ENCODE peak calls at places on chromosomes 6 and 20, in ten cellular contexts. One of them, this sample, is unnamed.

GRCh38 chr20:37956099-37956498 is 53.2 kb downstream of the VSTM2L start:
- DNase-seq in cardiac fibroblast: no peak
- DNase-seq in upper lobe of right lung: no peak
- DNase-seq in pancreas: no peak
- DNase-seq in bronchial epithelial cell: no peak
- DNase-seq in GM23248: no peak
- DNase-seq in astrocyte: no peak
- DNase-seq in HAP-1: no peak
- DNase-seq in fibroblast of lung: no peak
- DNase-seq in left ventricle myocardium inferior: no peak
- DNase-seq in this sample: no peak

GRCh38 chr20:53763707-53764415 is 170.2 kb upstream of the ZNF217 start:
- DNase-seq in GM23248: peak
- DNase-seq in bronchial epithelial cell: peak
- DNase-seq in pancreas: peak
- DNase-seq in cardiac fibroblast: peak
- DNase-seq in left ventricle myocardium inferior: no peak
- DNase-seq in fibroblast of lung: peak
- DNase-seq in upper lobe of right lung: no peak
- DNase-seq in HAP-1: peak
- DNase-seq in astrocyte: peak
- DNase-seq in this sample: no peak

GRCh38 chr20:41031243-41031619 is 2.6 kb downstream of the TOP1 start:
- DNase-seq in pancreas: no peak
- DNase-seq in left ventricle myocardium inferior: no peak
- DNase-seq in GM23248: no peak
- DNase-seq in fibroblast of lung: no peak
- DNase-seq in astrocyte: no peak
- DNase-seq in bronchial epithelial cell: no peak
- DNase-seq in upper lobe of right lung: no peak
- DNase-seq in cardiac fibroblast: no peak
- DNase-seq in HAP-1: no peak
- DNase-seq in this sample: no peak

GRCh38 chr20:34544109-34544793 is 14.3 kb upstream of the MAP1LC3A start:
- DNase-seq in upper lobe of right lung: no peak
- DNase-seq in fibroblast of lung: no peak
- DNase-seq in pancreas: no peak
- DNase-seq in astrocyte: no peak
- DNase-seq in left ventricle myocardium inferior: no peak
- DNase-seq in bronchial epithelial cell: no peak
- DNase-seq in GM23248: no peak
- DNase-seq in HAP-1: no peak
- DNase-seq in cardiac fibroblast: no peak
- DNase-seq in this sample: no peak

GRCh38 chr20:25016471-25016870 is 23.9 kb upstream of the APMAP start:
- DNase-seq in left ventricle myocardium inferior: no peak
- DNase-seq in fibroblast of lung: no peak
- DNase-seq in bronchial epithelial cell: no peak
- DNase-seq in cardiac fibroblast: no peak
- DNase-seq in HAP-1: no peak
- DNase-seq in GM23248: no peak
- DNase-seq in pancreas: peak
- DNase-seq in astrocyte: no peak
- DNase-seq in upper lobe of right lung: no peak
- DNase-seq in this sample: no peak

GRCh38 chr6:168179133-168179532 is 100.1 kb upstream of the FRMD1 start:
- DNase-seq in bronchial epithelial cell: no peak
- DNase-seq in fibroblast of lung: no peak
- DNase-seq in HAP-1: peak
- DNase-seq in left ventricle myocardium inferior: no peak
- DNase-seq in pancreas: no peak
- DNase-seq in astrocyte: no peak
- DNase-seq in upper lobe of right lung: no peak
- DNase-seq in cardiac fibroblast: no peak
- DNase-seq in GM23248: no peak
- DNase-seq in this sample: no peak

GRCh38 chr20:4091332-4092135 is 76.2 kb upstream of the RNF24 start:
- DNase-seq in pancreas: peak
- DNase-seq in GM23248: peak
- DNase-seq in fibroblast of lung: peak
- DNase-seq in HAP-1: peak
- DNase-seq in astrocyte: peak
- DNase-seq in upper lobe of right lung: peak
- DNase-seq in bronchial epithelial cell: peak
- DNase-seq in cardiac fibroblast: peak
- DNase-seq in left ventricle myocardium inferior: peak
- DNase-seq in this sample: peak

GRCh38 chr6:132995432-132995831 is 181.1 kb downstream of the RPS12 start:
- DNase-seq in pancreas: no peak
- DNase-seq in bronchial epithelial cell: peak
- DNase-seq in astrocyte: peak
- DNase-seq in upper lobe of right lung: no peak
- DNase-seq in left ventricle myocardium inferior: no peak
- DNase-seq in cardiac fibroblast: no peak
- DNase-seq in fibroblast of lung: peak
- DNase-seq in GM23248: no peak
- DNase-seq in HAP-1: no peak
- DNase-seq in this sample: no peak

GRCh38 chr6:166618251-166618650 is 8.8 kb downstream of the RPS6KA2 start:
- DNase-seq in bronchial epithelial cell: no peak
- DNase-seq in pancreas: no peak
- DNase-seq in GM23248: no peak
- DNase-seq in cardiac fibroblast: no peak
- DNase-seq in HAP-1: no peak
- DNase-seq in upper lobe of right lung: no peak
- DNase-seq in fibroblast of lung: no peak
- DNase-seq in left ventricle myocardium inferior: no peak
- DNase-seq in astrocyte: no peak
- DNase-seq in this sample: no peak

GRCh38 chr20:41168281-41169183 is 31.2 kb downstream of the PLCG1 start:
- DNase-seq in fibroblast of lung: no peak
- DNase-seq in upper lobe of right lung: peak
- DNase-seq in bronchial epithelial cell: no peak
- DNase-seq in pancreas: no peak
- DNase-seq in GM23248: no peak
- DNase-seq in left ventricle myocardium inferior: no peak
- DNase-seq in cardiac fibroblast: no peak
- DNase-seq in astrocyte: no peak
- DNase-seq in HAP-1: no peak
- DNase-seq in this sample: no peak

GRCh38 chr6:41679696-41680095 is 41.4 kb downstream of the MDFI start:
- DNase-seq in astrocyte: no peak
- DNase-seq in pancreas: no peak
- DNase-seq in cardiac fibroblast: no peak
- DNase-seq in bronchial epithelial cell: no peak
- DNase-seq in fibroblast of lung: no peak
- DNase-seq in upper lobe of right lung: no peak
- DNase-seq in HAP-1: no peak
- DNase-seq in GM23248: no peak
- DNase-seq in left ventricle myocardium inferior: no peak
- DNase-seq in this sample: no peak

GRCh38 chr20:54633903-54634302 is 158.5 kb downstream of the DOK5 start:
- DNase-seq in cardiac fibroblast: no peak
- DNase-seq in bronchial epithelial cell: no peak
- DNase-seq in upper lobe of right lung: no peak
- DNase-seq in GM23248: no peak
- DNase-seq in fibroblast of lung: no peak
- DNase-seq in astrocyte: no peak
- DNase-seq in HAP-1: no peak
- DNase-seq in left ventricle myocardium inferior: no peak
- DNase-seq in pancreas: no peak
- DNase-seq in this sample: no peak

GRCh38 chr6:98921038-98921437 is 26.7 kb downstream of the FBXL4 start:
- DNase-seq in HAP-1: no peak
- DNase-seq in pancreas: no peak
- DNase-seq in upper lobe of right lung: no peak
- DNase-seq in fibroblast of lung: peak
- DNase-seq in cardiac fibroblast: no peak
- DNase-seq in bronchial epithelial cell: no peak
- DNase-seq in GM23248: no peak
- DNase-seq in left ventricle myocardium inferior: no peak
- DNase-seq in astrocyte: no peak
- DNase-seq in this sample: no peak

GRCh38 chr6:156534594-156534993 is 242.6 kb upstream of the ARID1B start:
- DNase-seq in GM23248: no peak
- DNase-seq in HAP-1: no peak
- DNase-seq in pancreas: no peak
- DNase-seq in astrocyte: no peak
- DNase-seq in left ventricle myocardium inferior: no peak
- DNase-seq in bronchial epithelial cell: no peak
- DNase-seq in cardiac fibroblast: no peak
- DNase-seq in fibroblast of lung: no peak
- DNase-seq in upper lobe of right lung: no peak
- DNase-seq in this sample: no peak

GRCh38 chr6:7496266-7496875 is 45.1 kb upstream of the DSP start:
- DNase-seq in GM23248: peak
- DNase-seq in fibroblast of lung: no peak
- DNase-seq in astrocyte: no peak
- DNase-seq in left ventricle myocardium inferior: peak
- DNase-seq in HAP-1: no peak
- DNase-seq in upper lobe of right lung: no peak
- DNase-seq in pancreas: no peak
- DNase-seq in cardiac fibroblast: no peak
- DNase-seq in bronchial epithelial cell: peak
- DNase-seq in this sample: no peak

GRCh38 chr20:13356087-13356486 is 135.0 kb downstream of the ISM1 start:
- DNase-seq in pancreas: no peak
- DNase-seq in GM23248: no peak
- DNase-seq in cardiac fibroblast: no peak
- DNase-seq in bronchial epithelial cell: no peak
- DNase-seq in left ventricle myocardium inferior: no peak
- DNase-seq in HAP-1: peak
- DNase-seq in upper lobe of right lung: no peak
- DNase-seq in astrocyte: no peak
- DNase-seq in fibroblast of lung: no peak
- DNase-seq in this sample: no peak

DNA sequence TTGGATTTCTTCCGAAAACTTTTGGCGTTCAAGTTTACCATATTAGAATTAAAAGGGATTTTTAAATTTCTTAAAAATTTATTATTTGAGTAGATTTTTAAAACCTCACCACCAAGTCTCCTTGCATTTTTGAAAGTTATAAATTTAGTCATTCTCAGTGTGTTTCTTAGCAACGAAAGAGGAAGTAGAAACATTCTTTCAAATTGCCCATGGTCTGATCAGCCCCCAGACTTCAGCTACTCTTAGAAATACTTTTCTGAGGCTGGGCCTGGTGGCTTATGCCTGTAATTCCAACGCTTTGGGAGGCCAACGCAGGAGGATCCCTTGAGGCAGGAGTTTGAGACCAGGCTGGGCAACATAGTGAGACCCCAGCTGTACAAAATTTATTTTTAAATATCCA is 15.1 kb upstream of the RTF2 start:
- DNase-seq in upper lobe of right lung: no peak
- DNase-seq in HAP-1: no peak
- DNase-seq in GM23248: no peak
- DNase-seq in left ventricle myocardium inferior: no peak
- DNase-seq in bronchial epithelial cell: no peak
- DNase-seq in pancreas: no peak
- DNase-seq in cardiac fibroblast: no peak
- DNase-seq in astrocyte: no peak
- DNase-seq in fibroblast of lung: no peak
- DNase-seq in this sample: no peak
- H3K4me3 ChIP-seq in upper lobe of right lung: no peak
- H3K4me3 ChIP-seq in HAP-1: no peak
- H3K4me3 ChIP-seq in GM23248: no peak
- H3K4me3 ChIP-seq in left ventricle myocardium inferior: no peak
- H3K4me3 ChIP-seq in bronchial epithelial cell: no peak
- H3K4me3 ChIP-seq in pancreas: no peak
- H3K4me3 ChIP-seq in cardiac fibroblast: no peak
- H3K4me3 ChIP-seq in astrocyte: no peak
- H3K4me3 ChIP-seq in fibroblast of lung: no peak
- H3K4me3 ChIP-seq in this sample: no peak

DNA sequence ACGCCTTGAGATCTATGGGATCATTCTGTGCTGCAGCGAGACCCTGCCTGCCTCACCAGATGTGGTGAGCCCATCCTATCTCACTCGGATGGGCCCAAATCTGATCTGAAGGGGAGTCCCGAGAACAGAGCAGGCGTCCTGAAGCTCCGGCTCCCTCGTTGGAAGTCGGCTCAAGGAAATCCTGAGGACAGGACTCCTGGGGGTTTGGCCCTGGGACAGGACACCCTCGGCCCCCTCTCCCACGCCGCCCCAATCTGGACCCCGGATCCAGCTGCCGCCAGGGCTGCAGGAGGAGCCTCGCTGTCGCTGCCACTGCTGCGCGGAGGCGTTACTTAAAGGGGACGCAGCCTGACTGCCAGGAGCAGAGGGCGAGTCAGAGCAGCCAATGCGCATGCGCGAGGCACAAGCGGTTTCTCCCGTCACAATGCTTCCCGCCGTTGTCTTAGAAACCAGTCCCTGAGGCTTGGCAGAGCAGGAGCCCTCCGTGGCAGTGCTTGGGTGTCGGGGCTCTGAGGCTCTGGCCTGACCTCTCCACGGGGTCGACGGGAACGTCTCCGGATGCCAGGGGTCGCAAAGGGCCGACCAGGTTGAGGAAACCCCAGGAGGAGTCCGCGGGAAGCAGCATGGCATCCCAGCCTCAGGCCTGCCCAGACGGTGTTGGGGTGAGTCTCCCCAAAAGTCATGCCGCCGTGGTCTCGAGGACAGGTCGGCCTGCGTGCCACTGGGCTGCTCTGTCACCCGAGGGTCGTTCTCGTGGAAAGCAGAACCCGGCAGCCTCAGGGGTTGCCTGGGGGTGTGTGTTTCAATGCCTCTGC is 1567.8 kb upstream of the DEFB115 start:
- DNase-seq in bronchial epithelial cell: no peak
- DNase-seq in astrocyte: no peak
- DNase-seq in GM23248: peak
- DNase-seq in upper lobe of right lung: no peak
- DNase-seq in fibroblast of lung: no peak
- DNase-seq in HAP-1: no peak
- DNase-seq in left ventricle myocardium inferior: peak
- DNase-seq in cardiac fibroblast: no peak
- DNase-seq in pancreas: no peak
- DNase-seq in this sample: no peak
- H3K4me3 ChIP-seq in bronchial epithelial cell: no peak
- H3K4me3 ChIP-seq in astrocyte: no peak
- H3K4me3 ChIP-seq in GM23248: peak
- H3K4me3 ChIP-seq in upper lobe of right lung: no peak
- H3K4me3 ChIP-seq in fibroblast of lung: no peak
- H3K4me3 ChIP-seq in HAP-1: no peak
- H3K4me3 ChIP-seq in left ventricle myocardium inferior: peak
- H3K4me3 ChIP-seq in cardiac fibroblast: no peak
- H3K4me3 ChIP-seq in pancreas: no peak
- H3K4me3 ChIP-seq in this sample: no peak

GRCh38 chr6:33081098-33081824 is 5.5 kb downstream of the HLA-DPB1 start:
- DNase-seq in left ventricle myocardium inferior: no peak
- DNase-seq in GM23248: peak
- DNase-seq in pancreas: no peak
- DNase-seq in astrocyte: no peak
- DNase-seq in cardiac fibroblast: no peak
- DNase-seq in upper lobe of right lung: no peak
- DNase-seq in HAP-1: no peak
- DNase-seq in fibroblast of lung: no peak
- DNase-seq in bronchial epithelial cell: no peak
- DNase-seq in this sample: no peak
- H3K4me3 ChIP-seq in left ventricle myocardium inferior: peak
- H3K4me3 ChIP-seq in GM23248: peak
- H3K4me3 ChIP-seq in pancreas: peak
- H3K4me3 ChIP-seq in astrocyte: peak
- H3K4me3 ChIP-seq in cardiac fibroblast: peak
- H3K4me3 ChIP-seq in upper lobe of right lung: peak
- H3K4me3 ChIP-seq in HAP-1: no peak
- H3K4me3 ChIP-seq in fibroblast of lung: peak
- H3K4me3 ChIP-seq in bronchial epithelial cell: no peak
- H3K4me3 ChIP-seq in this sample: peak

GRCh38 chr20:35661908-35662307 is 2.8 kb downstream of the CPNE1 start:
- DNase-seq in astrocyte: no peak
- DNase-seq in left ventricle myocardium inferior: no peak
- DNase-seq in HAP-1: no peak
- DNase-seq in cardiac fibroblast: no peak
- DNase-seq in GM23248: no peak
- DNase-seq in pancreas: no peak
- DNase-seq in fibroblast of lung: no peak
- DNase-seq in upper lobe of right lung: no peak
- DNase-seq in bronchial epithelial cell: no peak
- DNase-seq in this sample: no peak
- H3K4me3 ChIP-seq in astrocyte: peak
- H3K4me3 ChIP-seq in left ventricle myocardium inferior: peak
- H3K4me3 ChIP-seq in HAP-1: peak
- H3K4me3 ChIP-seq in cardiac fibroblast: no peak
- H3K4me3 ChIP-seq in GM23248: peak
- H3K4me3 ChIP-seq in pancreas: no peak
- H3K4me3 ChIP-seq in fibroblast of lung: peak
- H3K4me3 ChIP-seq in upper lobe of right lung: peak
- H3K4me3 ChIP-seq in bronchial epithelial cell: peak
- H3K4me3 ChIP-seq in this sample: peak